ENCODE peak calls at places on chromosome 7, in six cellular contexts. G is neural progenitor cell, I is GM23338, P is HCT116, A is OCI-LY7, Y is SK-N-SH. D is an unnamed sample.

GRCh38 chr7:55622241-55622835 is 50.0 kb upstream of the VOPP1 start:
- DNase-seq in G (no peak), I (no peak), P (no peak), A (no peak), Y (no peak), D (no peak)

GRCh38 chr7:95469850-95470249 is 15.9 kb upstream of the ASB4 start:
- DNase-seq in G (peak; percentile 80), I (peak; percentile 47), P (no peak), A (peak; percentile 8), Y (peak; percentile 16), D (peak; percentile 10)

GRCh38 chr7:78620931-78621330 is 822.4 kb downstream of the PHTF2 start:
- DNase-seq in G (peak; percentile 78), I (peak; percentile 88), P (no peak), A (peak; percentile 8), Y (no peak), D (peak; percentile 55)

GRCh38 chr7:157927313-157927925 is 590.6 kb downstream of the DNAJB6 start:
- DNase-seq in G (no peak), I (no peak), P (no peak), A (no peak), Y (no peak), D (no peak)

GRCh38 chr7:100154651-100155491 is 3.7 kb downstream of the TRAPPC14 start:
- DNase-seq in G (no peak), I (no peak), P (no peak), A (no peak), Y (no peak), D (peak; percentile 48)

GRCh38 chr7:101862280-101863220 is 45.1 kb downstream of the CUX1 start:
- DNase-seq in G (peak; percentile 51), I (peak; percentile 60), P (no peak), A (peak; percentile 59), Y (no peak), D (no peak)

GRCh38 chr7:7399707-7400106 is 136.0 kb downstream of the COL28A1 start:
- DNase-seq in G (no peak), I (no peak), P (no peak), A (no peak), Y (no peak), D (no peak)

GRCh38 chr7:116543664-116544063 is 18.8 kb downstream of the CAV1 start:
- DNase-seq in G (no peak), I (no peak), P (no peak), A (no peak), Y (no peak), D (no peak)

GRCh38 chr7:51732066-51732465 is 415.5 kb upstream of the COBL start:
- DNase-seq in G (peak; percentile 36), I (no peak), P (no peak), A (no peak), Y (no peak), D (no peak)

GRCh38 chr7:140646931-140647647 is 6.5 kb upstream of the DENND2A start:
- DNase-seq in G (peak; percentile 82), I (peak; percentile 90), P (peak; percentile 50), A (peak; percentile 74), Y (peak; percentile 90), D (peak; percentile 57)

GRCh38 chr7:98341106-98341505 is 59.6 kb downstream of the BRI3 start:
- DNase-seq in G (no peak), I (no peak), P (no peak), A (no peak), Y (no peak), D (no peak)

GRCh38 chr7:126041472-126041871 is 1111.8 kb upstream of the POT1 start:
- DNase-seq in G (no peak), I (no peak), P (no peak), A (no peak), Y (no peak), D (no peak)

GRCh38 chr7:43439631-43440401 is 143.1 kb upstream of the STK17A start:
- DNase-seq in G (peak; percentile 82), I (peak; percentile 91), P (peak; percentile 38), A (peak; percentile 71), Y (peak; percentile 76), D (peak; percentile 77)

DNA sequence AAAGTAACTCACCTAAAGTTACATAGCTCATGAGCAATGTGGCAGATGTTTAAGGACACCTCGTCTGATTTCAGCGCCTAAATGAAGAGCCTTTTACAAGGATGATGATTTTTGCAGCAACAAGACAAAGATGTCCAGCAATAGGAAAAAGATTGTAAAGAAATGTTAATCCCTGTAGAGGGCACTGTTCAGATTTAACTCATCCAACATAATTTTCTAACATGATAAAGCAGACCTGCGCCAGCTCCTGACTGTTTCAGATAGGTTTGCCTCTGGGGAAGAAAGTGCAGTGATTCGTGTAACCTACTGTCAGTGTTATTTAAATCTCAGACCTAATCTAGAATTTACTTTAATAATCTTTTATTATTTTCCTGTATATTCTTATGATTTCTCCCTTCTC is 595.2 kb downstream of the AUTS2 start:
- DNase-seq in G (no peak), I (no peak), P (no peak), A (peak; percentile 70), Y (peak; percentile 67), D (peak; percentile 45)
- TF ChIP-seq EZH2phosphoT487 in G (no peak), I (no peak), P (no peak), A (no peak), Y (no peak), D (no peak)

GRCh38 chr7:81482600-81483186 is 287.2 kb downstream of the HGF start:
- DNase-seq in G (peak; percentile 25), I (peak; percentile 37), P (peak; percentile 23), A (peak; percentile 34), Y (peak; percentile 35), D (no peak)
- TF ChIP-seq CTCF in G (peak; percentile 71), I (no peak), P (peak; percentile 31), A (peak; percentile 81), Y (peak; percentile 80), D (peak; percentile 72)

DNA sequence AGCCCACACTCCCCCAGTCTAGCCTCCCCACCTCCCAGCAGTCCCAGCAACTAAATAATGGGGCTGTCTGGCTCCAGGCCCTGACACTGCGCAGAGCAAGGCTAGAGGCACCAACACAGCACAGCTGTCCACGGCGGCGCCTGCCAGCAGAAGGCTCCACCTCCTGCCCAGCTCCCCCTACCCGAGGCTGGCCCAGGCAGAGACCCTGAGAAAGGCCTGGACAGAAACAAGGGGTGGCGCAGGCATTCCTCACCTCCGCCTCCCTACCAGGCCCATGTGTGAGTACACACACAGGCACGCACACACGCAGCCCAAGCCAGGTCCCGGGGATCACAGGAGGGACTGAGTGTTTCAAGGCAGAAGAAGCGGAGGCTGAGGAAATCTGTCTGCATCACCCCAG is 6.0 kb downstream of the KCNH2 start:
- DNase-seq in G (peak; percentile 47), I (no peak), P (no peak), A (no peak), Y (peak; percentile 93), D (no peak)
- H2AFZ ChIP-seq in G (no peak overlapping the region), I (no peak overlapping the region), P (no peak overlapping the region), A (no peak overlapping the region), Y (no peak overlapping the region), D (no peak overlapping the region)

GRCh38 chr7:66250711-66251110 is 45.6 kb downstream of the TPST1 start:
- DNase-seq in G (no peak), I (no peak), P (no peak), A (no peak), Y (no peak), D (peak; percentile 49)

GRCh38 chr7:66257481-66257880 is 52.3 kb downstream of the TPST1 start:
- DNase-seq in G (no peak), I (no peak), P (peak; percentile 28), A (no peak), Y (no peak), D (no peak)

GRCh38 chr7:66256281-66256680 is 51.1 kb downstream of the TPST1 start:
- DNase-seq in G (no peak), I (no peak), P (no peak), A (no peak), Y (no peak), D (no peak)

GRCh38 chr7:66258409-66258808 is 53.3 kb downstream of the TPST1 start:
- DNase-seq in G (peak; percentile 36), I (peak; percentile 64), P (no peak), A (no peak), Y (no peak), D (no peak)

GRCh38 chr7:66255533-66256100 is 50.5 kb downstream of the TPST1 start:
- DNase-seq in G (no peak), I (no peak), P (no peak), A (no peak), Y (no peak), D (no peak)
- TF ChIP-seq EZH2phosphoT487 in G (no peak), I (no peak), P (no peak), A (no peak), Y (no peak), D (no peak)

GRCh38 chr7:105489409-105489808 is 32.7 kb downstream of the PUS7 start:
- DNase-seq in G (no peak), I (no peak), P (no peak), A (no peak), Y (no peak), D (no peak)

GRCh38 chr7:105488219-105488571 is 33.9 kb downstream of the PUS7 start:
- DNase-seq in G (no peak), I (no peak), P (no peak), A (no peak), Y (no peak), D (no peak)

GRCh38 chr7:105493196-105493927 is 28.7 kb downstream of the PUS7 start:
- DNase-seq in G (no peak), I (no peak), P (no peak), A (no peak), Y (no peak), D (no peak)

GRCh38 chr7:105487559-105488218 is 34.4 kb downstream of the PUS7 start:
- DNase-seq in G (peak; percentile 9), I (no peak), P (no peak), A (peak; percentile 33), Y (peak; percentile 61), D (peak; percentile 70)
- TF ChIP-seq CTCF in G (peak; percentile 53), I (peak; percentile 46), P (peak; percentile 16), A (peak; percentile 72), Y (peak; percentile 75), D (peak; percentile 68)

GRCh38 chr7:107659666-107660065 is 962 bp upstream of the SLC26A4 start:
- DNase-seq in G (no peak), I (no peak), P (peak; percentile 52), A (no peak), Y (no peak), D (no peak)

GRCh38 chr7:107661081-107661864 is 645 bp downstream of the SLC26A4 start:
- DNase-seq in G (peak; percentile 81), I (peak; percentile 84), P (no peak), A (no peak), Y (peak; percentile 84), D (peak; percentile 73)

GRCh38 chr7:107660381-107661080 is at the start of gene SLC26A4:
- DNase-seq in G (peak; percentile 55), I (peak; percentile 64), P (no peak), A (no peak), Y (peak; percentile 62), D (peak; percentile 8)

GRCh38 chr7:107663196-107663595 is 2.6 kb downstream of the SLC26A4 start:
- DNase-seq in G (no peak), I (peak; percentile 10), P (no peak), A (no peak), Y (no peak), D (no peak)

DNA sequence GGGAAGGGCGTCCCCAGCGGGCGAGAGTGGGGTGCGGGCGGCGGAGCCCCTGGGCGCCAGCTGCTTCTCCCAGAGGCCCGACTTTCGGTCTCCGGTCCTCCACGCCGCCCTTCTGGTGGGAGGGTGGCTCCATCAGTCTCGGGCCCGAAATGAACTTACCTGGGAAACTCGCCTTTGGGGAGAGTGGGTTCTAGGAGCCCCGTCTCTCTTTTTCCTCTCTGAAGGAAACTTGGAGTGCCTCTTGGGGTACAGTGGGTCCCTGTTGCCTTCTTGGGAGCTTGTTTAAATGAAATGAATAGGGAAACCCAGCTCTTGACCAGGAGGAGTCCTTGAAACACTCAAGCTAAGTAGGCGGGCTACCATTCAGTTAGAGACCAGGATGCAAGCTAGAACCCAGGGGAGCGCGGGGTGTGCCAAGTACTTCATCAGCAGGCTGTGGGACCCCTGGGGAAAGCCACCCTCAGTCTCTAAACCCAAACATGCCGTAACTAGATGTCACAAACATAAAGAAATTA is 1.3 kb downstream of the SLC26A4 start:
- DNase-seq in G (peak; percentile 10), I (peak; percentile 49), P (no peak), A (no peak), Y (no peak), D (no peak)
- H2AFZ ChIP-seq in G (peak overlapping the region; percentile 11), I (peak overlapping the region; percentile 98), P (no peak overlapping the region), A (no peak overlapping the region), Y (peak overlapping the region; percentile 78), D (peak overlapping the region; percentile 83)